ENCODE peak calls at places on chromosomes 11 and 22, in eight cellular contexts. R is WTC11; L is endothelial cell of umbilical vein; P is activated CD8-positive, alpha-beta T cell treated with anti-CD3 and anti-CD28 coated beads for 36 hours; B is epithelial cell of proximal tubule; O is GM23338; H is body of pancreas; J is OCI-LY7. X is an unnamed sample.

GRCh38 chr11:106276859-106277436 is 199.5 kb downstream of the AASDHPPT start:
- DNase-seq in L (no peak), R (no peak), H (no peak), J (no peak), B (no peak), P (no peak), O (peak), X (peak)

GRCh38 chr11:2512431-2513407 is 67.9 kb downstream of the KCNQ1 start:
- DNase-seq in O (no peak), J (no peak), L (no peak), H (peak), P (no peak), B (no peak), R (peak), X (no peak)

GRCh38 chr11:43756575-43756974 is 76.0 kb downstream of the HSD17B12 start:
- DNase-seq in J (no peak), P (no peak), L (no peak), R (no peak), H (no peak), O (no peak), B (no peak), X (peak)

GRCh38 chr11:123628936-123629683 is 25.3 kb downstream of the SCN3B start:
- DNase-seq in H (peak), R (no peak), O (no peak), L (peak), B (no peak), J (no peak), P (no peak), X (peak)

GRCh38 chr22:44685384-44686056 is 16.5 kb upstream of the PRR5 start:
- DNase-seq in J (peak), R (peak), P (peak), O (peak), B (no peak), H (peak), L (no peak), X (peak)

GRCh38 chr11:77107950-77108349 is 5.3 kb downstream of the OMP start:
- DNase-seq in B (peak), H (peak), R (no peak), L (peak), O (no peak), P (no peak), J (no peak), X (peak)

GRCh38 chr11:17976651-17977050 is 36.2 kb downstream of the SERGEF start:
- DNase-seq in H (no peak), B (no peak), L (no peak), P (no peak), R (no peak), J (no peak), O (no peak), X (no peak)

GRCh38 chr22:25148149-25148691 is 51.4 kb upstream of the CRYBB3 start:
- DNase-seq in O (peak), H (peak), J (no peak), R (no peak), L (peak), P (no peak), B (no peak), X (no peak)

GRCh38 chr11:63511349-63511748 is 5.5 kb downstream of the LGALS12 start:
- DNase-seq in O (no peak), B (no peak), H (no peak), J (no peak), R (no peak), L (no peak), P (no peak), X (no peak)

GRCh38 chr11:121672630-121673487 is 220.1 kb upstream of the SORL1-AS1 start:
- DNase-seq in P (no peak), O (no peak), H (no peak), J (no peak), R (no peak), B (no peak), L (no peak), X (peak)

GRCh38 chr11:5380740-5381342 is 2.8 kb upstream of the OR51M1 start:
- DNase-seq in H (peak), J (peak), O (peak), B (peak), R (peak), L (peak), P (peak), X (peak)

GRCh38 chr11:60836866-60837510 is 4.9 kb upstream of the CCDC86 start:
- DNase-seq in J (no peak), R (no peak), B (no peak), H (no peak), L (no peak), O (no peak), P (no peak), X (no peak)

GRCh38 chr11:12126352-12127019 is 16.1 kb downstream of the MICAL2 start:
- DNase-seq in O (no peak), B (peak), J (no peak), H (no peak), L (no peak), R (no peak), P (no peak), X (peak)

GRCh38 chr11:97883086-97883485 is 1137.7 kb upstream of the CNTN5 start:
- DNase-seq in L (peak), B (no peak), O (no peak), P (no peak), R (no peak), H (no peak), J (no peak), X (peak)

GRCh38 chr22:49433044-49433443 is 394.6 kb downstream of the BRD1 start:
- DNase-seq in B (no peak), L (no peak), P (no peak), R (no peak), H (no peak), O (no peak), J (no peak), X (no peak)

GRCh38 chr11:45082744-45083543 is 63.5 kb upstream of the PRDM11 start:
- DNase-seq in L (no peak), H (no peak), P (no peak), J (peak), O (peak), B (no peak), R (no peak), X (no peak)

GRCh38 chr22:28172948-28173360 is 253.9 kb upstream of the PITPNB start:
- DNase-seq in R (no peak), J (no peak), L (peak), H (no peak), O (no peak), B (no peak), P (no peak), X (no peak)

GRCh38 chr22:20761536-20761935 is 12.4 kb upstream of the SERPIND1 start:
- DNase-seq in O (no peak), J (no peak), L (no peak), H (no peak), R (no peak), B (no peak), P (no peak), X (no peak)

GRCh38 chr11:70397983-70398833 is at the start of gene CTTN:
- DNase-seq in H (peak), B (peak), O (peak), R (peak), L (peak), P (peak), J (peak), X (peak)

GRCh38 chr11:86722041-86722440 is 49.6 kb upstream of the ME3 start:
- DNase-seq in P (no peak), H (no peak), R (no peak), L (no peak), O (no peak), J (no peak), B (no peak), X (peak)

GRCh38 chr11:46391578-46392420 is at the start of gene CHRM4:
- DNase-seq in O (peak), B (no peak), J (no peak), H (peak), L (peak), P (peak), R (peak), X (peak)

GRCh38 chr22:29255064-29255621 is 12.6 kb downstream of the RHBDD3 start:
- DNase-seq in B (no peak), H (no peak), P (no peak), R (no peak), L (no peak), J (no peak), O (no peak), X (no peak)

GRCh38 chr11:24407733-24408132 is 89.1 kb upstream of the LUZP2 start:
- DNase-seq in O (no peak), J (no peak), H (no peak), P (no peak), L (no peak), R (no peak), B (no peak), X (no peak)

GRCh38 chr22:41555325-41555724 is 5.5 kb upstream of the CSDC2 start:
- DNase-seq in O (no peak), H (no peak), P (no peak), R (no peak), B (no peak), J (no peak), L (no peak), X (peak)

GRCh38 chr11:73177380-73178091 is 35.4 kb upstream of the FCHSD2 start:
- DNase-seq in R (no peak), B (no peak), O (no peak), J (no peak), H (peak), P (no peak), L (peak), X (peak)

GRCh38 chr11:69863544-69864200 is 44.5 kb upstream of the FGF3 start:
- DNase-seq in J (no peak), P (no peak), O (no peak), H (no peak), R (no peak), B (no peak), L (no peak), X (no peak)

GRCh38 chr11:23509023-23509422 is 648.7 kb upstream of the CCDC179 start:
- DNase-seq in P (no peak), O (no peak), L (peak), B (peak), J (no peak), R (no peak), H (no peak), X (peak)

GRCh38 chr22:48309115-48309705 is 1518.5 kb downstream of the BRD1 start:
- DNase-seq in B (no peak), J (no peak), O (no peak), P (no peak), H (no peak), R (no peak), L (no peak), X (no peak)

GRCh38 chr22:26516503-26516902 is 4.2 kb upstream of the TFIP11 start:
- DNase-seq in P (no peak), R (no peak), B (no peak), L (no peak), J (no peak), H (peak), O (no peak), X (no peak)

GRCh38 chr11:88555829-88556202 is 218.3 kb upstream of the CTSC start:
- DNase-seq in B (no peak), P (no peak), R (no peak), L (no peak), H (no peak), O (no peak), J (no peak), X (peak)

GRCh38 chr11:70415176-70415575 is 16.8 kb downstream of the CTTN start:
- DNase-seq in P (no peak), B (no peak), R (no peak), J (no peak), O (no peak), H (no peak), L (no peak), X (peak)

GRCh38 chr11:112797653-112798293 is 163.4 kb upstream of the NCAM1 start:
- DNase-seq in P (peak), R (peak), L (no peak), B (no peak), J (no peak), O (peak), H (peak), X (peak)

GRCh38 chr11:72067266-72067665 is 13.1 kb downstream of the NUMA1 start:
- DNase-seq in O (no peak), B (no peak), L (peak), P (no peak), H (no peak), R (no peak), J (no peak), X (no peak)

GRCh38 chr11:119320593-119321524 is 3.9 kb upstream of the MCAM start:
- DNase-seq in J (peak), O (peak), P (peak), R (peak), L (peak), H (peak), B (no peak), X (peak)

GRCh38 chr11:127420139-127420538 is 419.6 kb upstream of the KIRREL3 start:
- DNase-seq in J (no peak), H (no peak), P (no peak), R (no peak), O (no peak), B (no peak), L (no peak), X (no peak)
- TF ChIP-seq CTCF in J (no peak), H (no peak), P (no peak), R (no peak), O (no peak), B (no peak), L (no peak), X (no peak)

GRCh38 chr22:46564084-46564714 is 26.8 kb upstream of the CELSR1 start:
- DNase-seq in L (no peak), O (no peak), H (no peak), B (no peak), R (no peak), P (no peak), J (no peak), X (no peak)

GRCh38 chr22:46560696-46561295 is 23.4 kb upstream of the CELSR1 start:
- DNase-seq in J (no peak), B (no peak), H (no peak), P (no peak), R (no peak), O (no peak), L (no peak), X (no peak)

GRCh38 chr22:46561435-46561905 is 24.1 kb upstream of the CELSR1 start:
- DNase-seq in B (no peak), O (peak), J (peak), P (peak), L (no peak), H (no peak), R (peak), X (no peak)

GRCh38 chr22:46567471-46567870 is 30.1 kb upstream of the CELSR1 start:
- DNase-seq in B (no peak), L (no peak), H (no peak), J (no peak), O (no peak), R (no peak), P (no peak), X (no peak)

DNA sequence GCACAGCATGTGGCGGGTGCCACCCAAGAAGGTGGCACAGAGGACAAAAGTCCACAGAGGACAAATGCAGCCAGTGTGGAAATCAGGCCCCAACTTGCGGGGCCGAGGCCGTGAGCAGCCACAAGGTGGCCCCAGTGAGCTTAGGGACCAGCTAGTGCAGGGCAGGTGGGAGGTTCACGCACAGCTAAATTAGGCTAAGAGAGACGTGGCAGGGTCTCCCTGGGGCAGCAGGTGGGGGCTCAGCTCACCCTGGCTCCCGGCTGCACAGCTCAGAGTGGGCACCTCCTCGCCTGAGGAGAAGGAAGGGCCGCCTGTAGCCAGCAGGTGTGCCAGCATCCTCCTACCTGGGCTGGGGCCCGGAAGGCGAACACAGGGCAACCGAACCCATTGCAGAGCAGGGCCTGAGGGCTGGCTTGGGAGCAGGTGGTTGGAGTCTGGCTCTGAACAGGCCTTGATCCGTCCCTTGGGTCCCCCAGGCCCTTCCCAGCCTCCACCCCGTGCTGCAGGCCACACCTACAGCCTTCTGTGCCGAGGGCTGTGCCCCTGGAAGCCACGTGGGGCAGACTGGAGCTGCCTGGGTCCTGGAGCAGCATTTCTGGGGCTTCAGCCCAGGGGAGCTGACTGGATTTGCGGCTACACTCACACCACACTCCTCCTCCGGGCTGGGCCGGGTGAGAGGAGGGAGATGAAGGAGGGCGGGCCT is 26.1 kb upstream of the CELSR1 start:
- DNase-seq in J (peak), R (peak), L (peak), H (peak), P (peak), O (peak), B (no peak), X (peak)
- TF ChIP-seq CTCF in J (peak), R (peak), L (peak), H (peak), P (peak), O (peak), B (peak), X (peak)

DNA sequence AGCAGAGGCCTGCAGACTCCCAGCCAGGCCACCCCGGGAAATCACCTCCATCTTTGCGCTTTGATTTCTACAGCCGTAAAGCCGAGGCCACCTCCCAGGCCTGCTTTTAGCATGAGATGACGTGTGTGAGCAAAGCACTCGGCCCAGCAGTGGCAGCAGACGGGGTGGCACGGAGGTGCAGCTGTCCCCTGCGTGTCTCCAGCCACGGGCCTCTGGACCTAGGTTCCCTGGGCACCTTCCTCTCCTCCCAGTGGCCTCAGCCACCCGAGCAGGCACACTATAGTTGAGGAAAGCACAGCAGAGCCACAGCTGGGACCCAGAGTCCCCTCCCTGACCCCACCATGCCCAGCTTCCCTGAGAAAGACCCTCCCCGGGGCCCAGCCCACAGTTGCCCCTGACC is 15.9 kb downstream of the GNAZ start:
- DNase-seq in H (no peak), R (no peak), O (no peak), J (no peak), P (no peak), L (no peak), B (no peak), X (no peak)
- TF ChIP-seq CTCF in H (no peak), R (no peak), O (no peak), J (no peak), P (no peak), L (no peak), B (no peak), X (no peak)

GRCh38 chr22:18093661-18094060 is 15.9 kb downstream of the PEX26 start:
- DNase-seq in P (no peak), H (no peak), R (no peak), L (no peak), B (no peak), O (no peak), J (no peak), X (no peak)

GRCh38 chr22:18091478-18091877 is 13.7 kb downstream of the PEX26 start:
- DNase-seq in R (no peak), O (no peak), B (no peak), L (no peak), H (no peak), J (no peak), P (no peak), X (no peak)

GRCh38 chr22:18090286-18090685 is 12.5 kb downstream of the PEX26 start:
- DNase-seq in R (no peak), O (no peak), B (no peak), J (no peak), L (no peak), H (no peak), P (no peak), X (no peak)

GRCh38 chr22:18088825-18089568 is 11.2 kb downstream of the PEX26 start:
- DNase-seq in H (peak), P (no peak), O (no peak), B (no peak), R (no peak), L (no peak), J (no peak), X (no peak)

DNA sequence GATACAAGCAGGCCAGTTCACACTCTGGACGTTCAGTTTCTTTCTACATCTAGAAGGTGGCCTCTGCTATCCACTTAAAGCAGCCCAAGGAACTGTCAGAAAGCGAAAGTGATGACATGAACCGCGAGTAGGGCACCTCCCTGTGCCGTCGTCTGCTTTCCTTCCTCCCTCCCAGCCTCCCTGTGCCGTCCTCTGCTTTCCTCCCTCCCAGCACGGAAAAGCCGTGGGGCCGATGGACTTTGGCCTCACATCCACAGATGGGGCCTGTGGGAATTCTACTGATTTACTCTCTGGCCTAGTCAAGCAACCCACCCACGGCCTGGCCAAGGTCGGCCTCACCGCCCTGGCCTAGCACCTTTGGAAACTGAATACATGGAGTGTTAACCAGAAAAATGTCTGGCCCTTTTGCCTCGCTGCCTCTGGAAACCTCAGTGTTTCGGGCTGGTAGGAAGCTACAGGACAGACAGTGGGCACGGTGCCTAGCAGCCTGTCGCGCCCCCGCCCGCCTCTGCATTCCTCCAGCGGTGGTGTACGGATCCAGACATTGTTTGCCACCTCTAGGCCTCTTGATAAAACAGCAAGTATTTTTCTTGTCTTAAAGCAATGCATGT is 14.2 kb downstream of the PEX26 start:
- DNase-seq in J (no peak), P (peak), O (no peak), B (no peak), H (peak), L (peak), R (no peak), X (peak)
- TF ChIP-seq CTCF in J (no peak), P (no peak), O (no peak), B (no peak), H (peak), L (peak), R (no peak), X (peak)

GRCh38 chr11:19631657-19632325 is 80.8 kb upstream of the NAV2 start:
- DNase-seq in J (no peak), H (no peak), O (no peak), L (no peak), R (no peak), B (no peak), P (no peak), X (no peak)

GRCh38 chr11:19632435-19632834 is 80.2 kb upstream of the NAV2 start:
- DNase-seq in H (no peak), R (no peak), O (no peak), L (no peak), J (no peak), P (no peak), B (no peak), X (peak)

GRCh38 chr11:19633276-19633675 is 79.4 kb upstream of the NAV2 start:
- DNase-seq in R (no peak), O (peak), J (no peak), L (no peak), B (no peak), H (peak), P (no peak), X (no peak)

GRCh38 chr11:19639603-19640002 is 73.0 kb upstream of the NAV2 start:
- DNase-seq in H (no peak), P (no peak), R (no peak), B (no peak), J (no peak), L (no peak), O (no peak), X (no peak)

DNA sequence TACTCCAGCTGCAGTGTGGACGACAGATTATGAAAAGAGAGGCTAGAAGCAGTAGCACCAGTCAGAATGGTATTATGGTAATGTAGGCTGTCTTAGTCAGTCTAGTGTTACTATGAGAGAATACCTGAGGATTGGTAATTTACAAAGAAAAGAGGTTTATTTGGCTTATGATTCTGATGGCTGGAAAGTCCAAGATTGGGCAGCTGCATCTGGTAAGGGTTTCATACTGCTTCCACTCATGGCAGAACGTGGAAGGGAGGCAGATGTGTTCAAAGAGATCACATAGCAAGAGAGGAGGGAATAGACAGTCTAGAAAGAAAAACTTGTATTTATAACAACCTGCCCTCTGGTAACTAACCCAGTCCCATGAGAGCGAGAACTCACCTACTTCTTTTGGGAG is 77.3 kb upstream of the NAV2 start:
- DNase-seq in P (no peak), R (no peak), H (no peak), B (no peak), J (no peak), L (no peak), O (no peak), X (no peak)
- TF ChIP-seq CTCF in P (no peak), R (no peak), H (no peak), B (no peak), J (no peak), L (no peak), O (no peak), X (no peak)

GRCh38 chr11:65851083-65851579 is 6.8 kb downstream of the CFL1 start:
- DNase-seq in P (peak), H (no peak), R (peak), B (no peak), J (no peak), L (no peak), O (peak), X (no peak)
- TF ChIP-seq CTCF in P (peak), H (peak), R (peak), B (peak), J (peak), L (peak), O (peak), X (peak)